ENCODE peak calls at places on chromosomes 11 and 22, in five cellular contexts. J is mucosa of descending colon, T is lower lobe of right lung, S is pancreas, O is fibroblast of lung. D is an unnamed sample.

GRCh38 chr11:74169736-74170458 is 905 bp downstream of the C2CD3 start:
- DNase-seq in J (peak; percentile 7), T (no peak), S (no peak), O (no peak), D (no peak)

GRCh38 chr22:21020802-21021429 is 6.0 kb downstream of the P2RX6 start:
- DNase-seq in J (no peak), T (no peak), S (no peak), O (no peak), D (no peak)

GRCh38 chr11:130040281-130040940 is 29.3 kb upstream of the APLP2 start:
- DNase-seq in J (no peak), T (no peak), S (no peak), O (no peak), D (no peak)

GRCh38 chr11:2089536-2090165 is 49.5 kb downstream of the IGF2 start:
- DNase-seq in J (no peak), T (peak; percentile 21), S (no peak), O (peak; percentile 21), D (peak; percentile 24)

GRCh38 chr11:7592706-7593105 is 78.9 kb downstream of the PPFIBP2 start:
- DNase-seq in J (no peak), T (peak; percentile 76), S (peak; percentile 52), O (no peak), D (peak; percentile 60)

GRCh38 chr11:97336064-97336463 is 946.3 kb downstream of the JRKL start:
- DNase-seq in J (no peak), T (no peak), S (no peak), O (no peak), D (no peak)

GRCh38 chr11:64763804-64764611 is 4.2 kb upstream of the PYGM start:
- DNase-seq in J (no peak), T (no peak), S (peak; percentile 18), O (no peak), D (peak; percentile 25)

GRCh38 chr22:44033689-44034088 is 9.6 kb downstream of the PARVB start:
- DNase-seq in J (no peak), T (peak; percentile 23), S (no peak), O (no peak), D (no peak)

GRCh38 chr11:102771351-102771750 is 9.1 kb downstream of the MMP10 start:
- DNase-seq in J (no peak), T (no peak), S (no peak), O (peak; percentile 53), D (no peak)

GRCh38 chr11:6594142-6594768 is 9.2 kb downstream of the RRP8 start:
- DNase-seq in J (no peak), T (no peak), S (no peak), O (no peak), D (no peak)

GRCh38 chr11:46485852-46486443 is 94.4 kb upstream of the CHRM4 start:
- DNase-seq in J (no peak), T (no peak), S (no peak), O (no peak), D (no peak)

GRCh38 chr22:39129746-39130145 is 22.7 kb downstream of the CBX7 start:
- DNase-seq in J (no peak), T (no peak), S (no peak), O (no peak), D (no peak)

DNA sequence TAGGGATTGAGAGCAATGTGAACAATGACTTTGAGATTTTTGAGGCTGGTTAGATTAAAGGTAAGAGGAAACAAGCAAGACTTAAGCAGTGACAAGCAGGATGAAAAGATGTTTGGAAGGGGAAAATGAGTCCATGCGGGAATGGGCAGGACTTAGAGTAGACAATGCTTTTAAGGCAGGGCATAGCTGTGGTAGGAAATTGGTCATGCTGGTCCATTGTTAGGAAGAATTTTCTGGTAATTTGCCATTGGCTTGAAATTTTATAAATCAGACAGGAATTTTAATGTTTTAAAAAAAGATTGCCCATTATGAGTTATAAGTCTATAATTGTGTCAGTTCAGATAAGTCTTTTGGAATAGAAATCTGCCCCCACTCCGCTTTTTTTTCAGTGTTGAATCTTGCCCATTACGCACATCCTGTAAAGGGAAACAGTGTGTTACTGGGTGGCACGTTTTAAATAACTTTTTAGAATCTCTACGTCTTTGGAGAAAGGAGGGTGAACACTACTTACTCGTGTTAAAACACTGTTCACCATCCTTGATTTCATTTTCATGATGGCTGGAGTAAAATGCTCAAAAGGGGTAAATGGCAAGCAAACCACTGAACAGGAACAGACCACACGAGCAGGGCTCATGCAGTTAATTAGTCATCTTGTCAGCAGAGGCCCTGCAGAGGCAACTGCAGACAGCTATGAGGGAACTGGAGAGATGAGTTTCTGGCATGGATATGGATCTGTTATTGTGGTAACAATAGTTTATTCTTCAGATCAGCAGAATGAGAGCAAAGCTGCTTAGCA is 25.0 kb downstream of the SWAP70 start:
- DNase-seq in J (no peak), T (no peak), S (no peak), O (peak; percentile 91), D (no peak)
- H3K4me1 ChIP-seq in J (no peaks in the 10 kb centered on the region), T (peaks cover 64% of the 10 kb centered on the region), S (peaks cover 5% of the 10 kb centered on the region), O (peaks cover 16% of the 10 kb centered on the region), D (peaks cover 12% of the 10 kb centered on the region)

DNA sequence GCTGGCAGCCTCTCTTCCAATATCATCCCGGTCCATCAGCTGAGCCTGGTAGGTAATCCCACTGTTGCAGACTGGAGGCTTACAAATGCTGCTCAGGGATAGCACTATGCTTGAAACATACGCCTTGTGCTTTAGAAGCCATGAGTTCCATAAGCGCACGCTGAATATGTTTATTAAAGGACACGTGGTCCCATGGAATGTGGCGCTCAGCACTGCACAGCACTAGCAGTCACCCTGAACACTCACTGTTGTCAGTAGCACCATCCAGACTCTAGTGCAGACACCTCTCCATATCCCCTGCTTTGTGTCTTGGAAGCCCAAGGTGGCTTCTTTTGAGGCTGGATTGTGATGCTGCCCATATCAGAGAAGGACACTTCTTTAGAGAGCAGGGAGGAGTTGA is 120.9 kb downstream of the MAML2 start:
- DNase-seq in J (no peak), T (no peak), S (no peak), O (no peak), D (no peak)
- H3K4me1 ChIP-seq in J (peaks cover 3% of the 10 kb centered on the region), T (peaks cover 52% of the 10 kb centered on the region), S (peaks cover 3% of the 10 kb centered on the region), O (peaks cover 4% of the 10 kb centered on the region), D (peaks cover 8% of the 10 kb centered on the region)

DNA sequence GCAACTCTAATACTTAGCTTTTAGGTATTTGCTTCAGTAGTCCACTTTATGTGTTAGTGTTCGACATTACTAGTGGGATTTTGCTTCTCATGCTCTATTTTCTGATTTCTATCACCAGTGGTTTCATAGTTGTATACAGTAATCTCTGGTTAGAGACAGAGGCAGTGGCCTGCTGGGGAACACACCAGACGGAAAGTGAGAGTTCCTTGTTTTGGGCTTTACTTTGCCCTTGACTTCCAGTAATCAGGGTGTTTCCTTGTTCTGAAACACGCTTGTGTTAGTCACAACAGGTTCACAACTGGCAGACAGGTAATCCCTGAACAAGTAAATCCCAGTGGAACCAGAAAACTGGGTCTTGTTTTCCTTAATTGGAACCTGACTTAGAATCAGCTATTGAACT is 56.0 kb downstream of the PACS1 start:
- DNase-seq in J (no peak), T (no peak), S (no peak), O (no peak), D (no peak)
- H3K4me1 ChIP-seq in J (peaks cover 12% of the 10 kb centered on the region), T (peaks cover 25% of the 10 kb centered on the region), S (peaks cover 33% of the 10 kb centered on the region), O (peaks cover 21% of the 10 kb centered on the region), D (peaks cover 41% of the 10 kb centered on the region)

GRCh38 chr22:29342177-29342576 is 26.7 kb upstream of the RASL10A start:
- DNase-seq in J (no peak), T (no peak), S (no peak), O (no peak), D (no peak)
- H3K4me1 ChIP-seq in J (no peaks in the 10 kb centered on the region), T (peaks cover 9% of the 10 kb centered on the region), S (peaks cover 29% of the 10 kb centered on the region), O (peaks cover 3% of the 10 kb centered on the region), D (peaks cover 23% of the 10 kb centered on the region)

GRCh38 chr11:30197869-30198268 is 32.9 kb upstream of the FSHB start:
- DNase-seq in J (no peak), T (no peak), S (no peak), O (no peak), D (no peak)

GRCh38 chr11:30192620-30193019 is 38.2 kb upstream of the FSHB start:
- DNase-seq in J (no peak), T (no peak), S (no peak), O (no peak), D (no peak)

GRCh38 chr11:30196400-30197206 is 34.2 kb upstream of the FSHB start:
- DNase-seq in J (peak; percentile 75), T (peak; percentile 52), S (peak; percentile 58), O (peak; percentile 20), D (peak; percentile 80)
- H3K4me1 ChIP-seq in J (no peaks in the 10 kb centered on the region), T (no peaks in the 10 kb centered on the region), S (no peaks in the 10 kb centered on the region), O (no peaks in the 10 kb centered on the region), D (peaks cover 7% of the 10 kb centered on the region)

DNA sequence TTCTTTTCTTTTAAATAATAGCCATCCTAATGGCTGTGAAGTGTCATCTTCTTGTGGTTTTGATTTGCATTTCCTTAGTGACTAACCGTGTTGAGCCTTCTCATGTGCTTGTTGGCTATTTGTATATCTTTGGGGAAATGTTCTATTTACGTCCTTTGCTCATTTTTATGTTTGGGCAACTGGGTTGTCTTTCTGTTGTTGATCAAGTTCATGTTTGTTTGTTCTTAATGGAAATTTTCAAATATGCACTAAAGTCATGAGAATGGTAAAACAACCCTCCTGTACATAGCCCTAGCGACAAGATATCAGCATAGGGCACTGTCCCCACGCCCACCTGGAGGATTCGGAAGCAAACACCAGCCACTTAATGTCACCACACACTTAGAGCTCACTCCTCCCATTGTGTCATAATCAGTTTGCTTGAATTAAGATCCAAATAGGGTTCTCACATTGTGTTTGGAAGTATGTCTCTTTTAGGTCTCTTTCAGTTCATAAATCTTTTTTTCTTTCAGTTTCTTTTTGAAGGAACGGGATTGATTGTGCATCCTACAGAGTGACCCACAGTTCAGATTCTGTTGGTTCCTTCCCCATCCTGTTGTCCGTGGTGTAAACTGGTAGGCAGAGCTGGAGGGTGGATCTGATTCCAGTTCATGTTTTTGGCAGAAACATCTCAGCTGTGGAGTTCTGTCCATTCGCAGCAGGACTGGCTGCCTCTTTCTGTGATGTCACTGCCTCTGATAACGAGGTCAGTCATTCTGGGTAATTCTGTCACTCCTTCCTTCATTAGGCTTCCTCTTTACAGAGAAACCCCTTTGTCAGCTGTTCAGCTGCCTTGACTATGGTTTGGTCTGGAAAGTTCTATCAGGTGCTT is 26.4 kb upstream of the ADORA2A start:
- DNase-seq in J (no peak), T (no peak), S (no peak), O (peak; percentile 51), D (no peak)
- H3K4me1 ChIP-seq in J (peaks cover 25% of the 10 kb centered on the region), T (peaks cover 47% of the 10 kb centered on the region), S (peaks cover 21% of the 10 kb centered on the region), O (peaks cover 28% of the 10 kb centered on the region), D (peaks cover 24% of the 10 kb centered on the region)

D was measured in stomach.